ENCODE peak calls at places on chromosome 19, in seven cellular contexts. One of them, this sample, is unnamed.

GRCh38 chr19:1103691-1104451 is at the start of gene GPX4:
- DNase-seq in ELR: peak; percentile 99
- DNase-seq in cardiac fibroblast: peak; percentile 100
- DNase-seq in MV-4-11: peak; percentile 99
- DNase-seq in epithelial cell of proximal tubule: peak; percentile 75
- DNase-seq in heart right ventricle: peak; percentile 99
- DNase-seq in T follicular helper cell: peak; percentile 99
- DNase-seq in this sample: peak; percentile 98

GRCh38 chr19:34430738-34431625 is 2.8 kb downstream of the UBA2 start:
- DNase-seq in ELR: peak; percentile 76
- DNase-seq in cardiac fibroblast: peak; percentile 70
- DNase-seq in MV-4-11: peak; percentile 73
- DNase-seq in epithelial cell of proximal tubule: no peak
- DNase-seq in heart right ventricle: no peak
- DNase-seq in T follicular helper cell: peak; percentile 23
- DNase-seq in this sample: no peak

GRCh38 chr19:33064117-33064777 is 441 bp downstream of the RHPN2 start:
- DNase-seq in ELR: peak; percentile 49
- DNase-seq in cardiac fibroblast: no peak
- DNase-seq in MV-4-11: no peak
- DNase-seq in epithelial cell of proximal tubule: no peak
- DNase-seq in heart right ventricle: no peak
- DNase-seq in T follicular helper cell: no peak
- DNase-seq in this sample: peak; percentile 50

GRCh38 chr19:49331616-49332055 is 3.6 kb upstream of the CD37 start:
- DNase-seq in ELR: peak; percentile 53
- DNase-seq in cardiac fibroblast: peak; percentile 64
- DNase-seq in MV-4-11: peak; percentile 88
- DNase-seq in epithelial cell of proximal tubule: peak; percentile 70
- DNase-seq in heart right ventricle: no peak
- DNase-seq in T follicular helper cell: peak; percentile 53
- DNase-seq in this sample: no peak

GRCh38 chr19:50024719-50025021 is 502 bp downstream of the VRK3 start:
- DNase-seq in ELR: no peak
- DNase-seq in cardiac fibroblast: no peak
- DNase-seq in MV-4-11: no peak
- DNase-seq in epithelial cell of proximal tubule: no peak
- DNase-seq in heart right ventricle: no peak
- DNase-seq in T follicular helper cell: no peak
- DNase-seq in this sample: no peak

GRCh38 chr19:48102870-48103751 is 7.5 kb downstream of the PLA2G4C start:
- DNase-seq in ELR: peak; percentile 71
- DNase-seq in cardiac fibroblast: peak; percentile 60
- DNase-seq in MV-4-11: peak; percentile 45
- DNase-seq in epithelial cell of proximal tubule: no peak
- DNase-seq in heart right ventricle: no peak
- DNase-seq in T follicular helper cell: no peak
- DNase-seq in this sample: no peak

GRCh38 chr19:3556978-3557460 is 367 bp downstream of the MFSD12 start:
- DNase-seq in ELR: peak; percentile 82
- DNase-seq in cardiac fibroblast: no peak
- DNase-seq in MV-4-11: peak; percentile 28
- DNase-seq in epithelial cell of proximal tubule: no peak
- DNase-seq in heart right ventricle: no peak
- DNase-seq in T follicular helper cell: peak; percentile 69
- DNase-seq in this sample: no peak

GRCh38 chr19:30645946-30646577 is 273.9 kb downstream of the ZNF536 start:
- DNase-seq in ELR: no peak
- DNase-seq in cardiac fibroblast: no peak
- DNase-seq in MV-4-11: no peak
- DNase-seq in epithelial cell of proximal tubule: no peak
- DNase-seq in heart right ventricle: no peak
- DNase-seq in T follicular helper cell: no peak
- DNase-seq in this sample: no peak

GRCh38 chr19:50794778-50795664 is 4.8 kb downstream of the ACP4 start:
- DNase-seq in ELR: peak; percentile 59
- DNase-seq in cardiac fibroblast: no peak
- DNase-seq in MV-4-11: peak; percentile 75
- DNase-seq in epithelial cell of proximal tubule: no peak
- DNase-seq in heart right ventricle: no peak
- DNase-seq in T follicular helper cell: no peak
- DNase-seq in this sample: no peak

GRCh38 chr19:33488826-33489225 is 32.8 kb downstream of the PEPD start:
- DNase-seq in ELR: no peak
- DNase-seq in cardiac fibroblast: no peak
- DNase-seq in MV-4-11: no peak
- DNase-seq in epithelial cell of proximal tubule: no peak
- DNase-seq in heart right ventricle: no peak
- DNase-seq in T follicular helper cell: no peak
- DNase-seq in this sample: no peak

GRCh38 chr19:10006335-10006708 is 4.0 kb downstream of the COL5A3 start:
- DNase-seq in ELR: no peak
- DNase-seq in cardiac fibroblast: peak; percentile 64
- DNase-seq in MV-4-11: no peak
- DNase-seq in epithelial cell of proximal tubule: no peak
- DNase-seq in heart right ventricle: peak; percentile 70
- DNase-seq in T follicular helper cell: no peak
- DNase-seq in this sample: no peak

GRCh38 chr19:30719189-30719990 is 347.2 kb downstream of the ZNF536 start:
- DNase-seq in ELR: peak; percentile 7
- DNase-seq in cardiac fibroblast: peak; percentile 44
- DNase-seq in MV-4-11: peak; percentile 26
- DNase-seq in epithelial cell of proximal tubule: no peak
- DNase-seq in heart right ventricle: peak; percentile 74
- DNase-seq in T follicular helper cell: no peak
- DNase-seq in this sample: no peak

GRCh38 chr19:46426506-46427162 is 2.1 kb downstream of the PNMA8C start:
- DNase-seq in ELR: peak; percentile 77
- DNase-seq in cardiac fibroblast: peak; percentile 88
- DNase-seq in MV-4-11: no peak
- DNase-seq in epithelial cell of proximal tubule: no peak
- DNase-seq in heart right ventricle: peak; percentile 59
- DNase-seq in T follicular helper cell: no peak
- DNase-seq in this sample: peak; percentile 60

GRCh38 chr19:32857584-32857983 is 12.0 kb downstream of the SLC7A9 start:
- DNase-seq in ELR: no peak
- DNase-seq in cardiac fibroblast: no peak
- DNase-seq in MV-4-11: no peak
- DNase-seq in epithelial cell of proximal tubule: no peak
- DNase-seq in heart right ventricle: no peak
- DNase-seq in T follicular helper cell: no peak
- DNase-seq in this sample: no peak